ENCODE peak calls at places on chromosomes 13 and 19, in six cellular contexts. One of them, this sample, is unnamed.

GRCh38 chr13:75864718-75865117 is 228.6 kb downstream of the LMO7 start:
- DNase-seq in left ventricle myocardium inferior: no peak
- DNase-seq in right atrium auricular region: no peak
- DNase-seq in ovary: no peak
- DNase-seq in BJ: no peak
- DNase-seq in Karpas-422: no peak
- DNase-seq in this sample: no peak

GRCh38 chr13:100913143-100913542 is 238.5 kb upstream of the TMTC4 start:
- DNase-seq in left ventricle myocardium inferior: no peak
- DNase-seq in right atrium auricular region: no peak
- DNase-seq in ovary: no peak
- DNase-seq in BJ: no peak
- DNase-seq in Karpas-422: no peak
- DNase-seq in this sample: no peak

GRCh38 chr13:75760182-75760981 is 124.3 kb downstream of the LMO7 start:
- DNase-seq in left ventricle myocardium inferior: no peak
- DNase-seq in right atrium auricular region: no peak
- DNase-seq in ovary: no peak
- DNase-seq in BJ: no peak
- DNase-seq in Karpas-422: peak; percentile 51
- DNase-seq in this sample: no peak

GRCh38 chr19:35518313-35518712 is 4.9 kb upstream of the DMKN start:
- DNase-seq in left ventricle myocardium inferior: no peak
- DNase-seq in right atrium auricular region: no peak
- DNase-seq in ovary: no peak
- DNase-seq in BJ: peak; percentile 86
- DNase-seq in Karpas-422: no peak
- DNase-seq in this sample: no peak

GRCh38 chr19:21463449-21464105 is 41.8 kb upstream of the ZNF429 start:
- DNase-seq in left ventricle myocardium inferior: peak; percentile 42
- DNase-seq in right atrium auricular region: peak; percentile 56
- DNase-seq in ovary: peak; percentile 72
- DNase-seq in BJ: no peak
- DNase-seq in Karpas-422: peak; percentile 70
- DNase-seq in this sample: no peak

GRCh38 chr13:26722321-26722720 is 38.3 kb downstream of the GPR12 start:
- DNase-seq in left ventricle myocardium inferior: no peak
- DNase-seq in right atrium auricular region: peak; percentile 13
- DNase-seq in ovary: no peak
- DNase-seq in BJ: no peak
- DNase-seq in Karpas-422: no peak
- DNase-seq in this sample: peak; percentile 29

GRCh38 chr19:8361921-8362793 is 1.8 kb upstream of the ANGPTL4 start:
- DNase-seq in left ventricle myocardium inferior: peak; percentile 93
- DNase-seq in right atrium auricular region: peak; percentile 98
- DNase-seq in ovary: peak; percentile 76
- DNase-seq in BJ: peak; percentile 86
- DNase-seq in Karpas-422: no peak
- DNase-seq in this sample: peak; percentile 44

GRCh38 chr13:25840261-25840660 is 211.6 kb downstream of the SHISA2 start:
- DNase-seq in left ventricle myocardium inferior: no peak
- DNase-seq in right atrium auricular region: no peak
- DNase-seq in ovary: no peak
- DNase-seq in BJ: no peak
- DNase-seq in Karpas-422: no peak
- DNase-seq in this sample: no peak

GRCh38 chr19:10568444-10568825 is 344 bp downstream of the CDKN2D start:
- DNase-seq in left ventricle myocardium inferior: no peak
- DNase-seq in right atrium auricular region: no peak
- DNase-seq in ovary: no peak
- DNase-seq in BJ: no peak
- DNase-seq in Karpas-422: peak; percentile 66
- DNase-seq in this sample: peak; percentile 89

GRCh38 chr13:30978981-30979956 is 46.8 kb downstream of the TEX26 start:
- DNase-seq in left ventricle myocardium inferior: no peak
- DNase-seq in right atrium auricular region: no peak
- DNase-seq in ovary: peak; percentile 20
- DNase-seq in BJ: no peak
- DNase-seq in Karpas-422: peak; percentile 81
- DNase-seq in this sample: peak; percentile 61

GRCh38 chr19:35039881-35040456 is 1.6 kb upstream of the HPN start:
- DNase-seq in left ventricle myocardium inferior: no peak
- DNase-seq in right atrium auricular region: no peak
- DNase-seq in ovary: peak; percentile 45
- DNase-seq in BJ: no peak
- DNase-seq in Karpas-422: no peak
- DNase-seq in this sample: no peak

GRCh38 chr13:27961227-27962085 is 7.7 kb downstream of the CDX2 start:
- DNase-seq in left ventricle myocardium inferior: no peak
- DNase-seq in right atrium auricular region: no peak
- DNase-seq in ovary: no peak
- DNase-seq in BJ: no peak
- DNase-seq in Karpas-422: no peak
- DNase-seq in this sample: no peak
- H3K4me3 ChIP-seq in left ventricle myocardium inferior: peak overlapping the region; percentile 58
- H3K4me3 ChIP-seq in right atrium auricular region: peak overlapping the region; percentile 4
- H3K4me3 ChIP-seq in ovary: peak overlapping the region; percentile 16
- H3K4me3 ChIP-seq in BJ: no peak overlapping the region
- H3K4me3 ChIP-seq in Karpas-422: no peak overlapping the region
- H3K4me3 ChIP-seq in this sample: no peak overlapping the region

GRCh38 chr19:38784224-38784623 is 4.8 kb upstream of the LGALS7B start:
- DNase-seq in left ventricle myocardium inferior: no peak
- DNase-seq in right atrium auricular region: no peak
- DNase-seq in ovary: no peak
- DNase-seq in BJ: no peak
- DNase-seq in Karpas-422: peak; percentile 31
- DNase-seq in this sample: no peak
- H3K4me3 ChIP-seq in left ventricle myocardium inferior: no peak overlapping the region
- H3K4me3 ChIP-seq in right atrium auricular region: no peak overlapping the region
- H3K4me3 ChIP-seq in ovary: no peak overlapping the region
- H3K4me3 ChIP-seq in BJ: no peak overlapping the region
- H3K4me3 ChIP-seq in Karpas-422: no peak overlapping the region
- H3K4me3 ChIP-seq in this sample: no peak overlapping the region

GRCh38 chr13:78598382-78598781 is 5.0 kb downstream of the POU4F1 start:
- DNase-seq in left ventricle myocardium inferior: no peak
- DNase-seq in right atrium auricular region: no peak
- DNase-seq in ovary: no peak
- DNase-seq in BJ: no peak
- DNase-seq in Karpas-422: no peak
- DNase-seq in this sample: no peak
- H3K4me3 ChIP-seq in left ventricle myocardium inferior: no peak overlapping the region
- H3K4me3 ChIP-seq in right atrium auricular region: no peak overlapping the region
- H3K4me3 ChIP-seq in ovary: no peak overlapping the region
- H3K4me3 ChIP-seq in BJ: no peak overlapping the region
- H3K4me3 ChIP-seq in Karpas-422: no peak overlapping the region
- H3K4me3 ChIP-seq in this sample: no peak overlapping the region

GRCh38 chr19:40800997-40801377 is 2.0 kb downstream of the EGLN2 start:
- DNase-seq in left ventricle myocardium inferior: no peak
- DNase-seq in right atrium auricular region: no peak
- DNase-seq in ovary: no peak
- DNase-seq in BJ: no peak
- DNase-seq in Karpas-422: no peak
- DNase-seq in this sample: no peak
- H3K4me3 ChIP-seq in left ventricle myocardium inferior: peak overlapping the region; percentile 97
- H3K4me3 ChIP-seq in right atrium auricular region: no peak overlapping the region
- H3K4me3 ChIP-seq in ovary: peak overlapping the region; percentile 79
- H3K4me3 ChIP-seq in BJ: peak overlapping the region; percentile 92
- H3K4me3 ChIP-seq in Karpas-422: peak overlapping the region; percentile 90
- H3K4me3 ChIP-seq in this sample: peak overlapping the region; percentile 34

GRCh38 chr19:3673506-3674439 is 26.5 kb downstream of the PIP5K1C start:
- DNase-seq in left ventricle myocardium inferior: no peak
- DNase-seq in right atrium auricular region: no peak
- DNase-seq in ovary: no peak
- DNase-seq in BJ: no peak
- DNase-seq in Karpas-422: no peak
- DNase-seq in this sample: no peak
- H3K4me3 ChIP-seq in left ventricle myocardium inferior: no peak overlapping the region
- H3K4me3 ChIP-seq in right atrium auricular region: no peak overlapping the region
- H3K4me3 ChIP-seq in ovary: no peak overlapping the region
- H3K4me3 ChIP-seq in BJ: no peak overlapping the region
- H3K4me3 ChIP-seq in Karpas-422: no peak overlapping the region
- H3K4me3 ChIP-seq in this sample: no peak overlapping the region